ENCODE peak calls at places on chromosomes 5 and 9, in five cellular contexts. One of them, this sample, is unnamed.

GRCh38 chr5:74625742-74626241 is 14.7 kb downstream of the ENC1 start:
- DNase-seq in GM23338: peak
- DNase-seq in HL-60: no peak
- DNase-seq in SK-N-SH: peak
- DNase-seq in K562: no peak
- DNase-seq in this sample: peak

GRCh38 chr5:147509710-147510651 is at the start of gene DPYSL3:
- DNase-seq in GM23338: peak
- DNase-seq in K562: no peak
- DNase-seq in HL-60: no peak
- DNase-seq in SK-N-SH: peak
- DNase-seq in this sample: no peak

GRCh38 chr9:114011313-114011712 is 66.8 kb downstream of the AMBP start:
- DNase-seq in K562: no peak
- DNase-seq in GM23338: no peak
- DNase-seq in SK-N-SH: no peak
- DNase-seq in HL-60: no peak
- DNase-seq in this sample: no peak

GRCh38 chr9:114005371-114006154 is 72.5 kb downstream of the AMBP start:
- DNase-seq in SK-N-SH: no peak
- DNase-seq in K562: no peak
- DNase-seq in GM23338: no peak
- DNase-seq in HL-60: no peak
- DNase-seq in this sample: no peak

GRCh38 chr9:86352440-86353106 is 1.6 kb downstream of the TUT7 start:
- DNase-seq in K562: peak
- DNase-seq in SK-N-SH: no peak
- DNase-seq in HL-60: no peak
- DNase-seq in GM23338: no peak
- DNase-seq in this sample: no peak

GRCh38 chr5:53430618-53431252 is 49.7 kb upstream of the FST start:
- DNase-seq in HL-60: no peak
- DNase-seq in K562: peak
- DNase-seq in SK-N-SH: no peak
- DNase-seq in GM23338: peak
- DNase-seq in this sample: no peak

GRCh38 chr5:124662261-124662781 is 84.1 kb downstream of the ZNF608 start:
- DNase-seq in K562: peak
- DNase-seq in SK-N-SH: no peak
- DNase-seq in GM23338: peak
- DNase-seq in HL-60: no peak
- DNase-seq in this sample: no peak

GRCh38 chr5:149414405-149415244 is 35.5 kb upstream of the IL17B start:
- DNase-seq in K562: no peak
- DNase-seq in SK-N-SH: no peak
- DNase-seq in GM23338: no peak
- DNase-seq in HL-60: no peak
- DNase-seq in this sample: no peak

GRCh38 chr5:176619569-176620332 is 9.8 kb upstream of the GPRIN1 start:
- DNase-seq in GM23338: peak
- DNase-seq in HL-60: no peak
- DNase-seq in K562: no peak
- DNase-seq in SK-N-SH: peak
- DNase-seq in this sample: no peak

GRCh38 chr5:154395407-154396106 is 50.2 kb upstream of the SAP30L start:
- DNase-seq in HL-60: no peak
- DNase-seq in K562: no peak
- DNase-seq in SK-N-SH: no peak
- DNase-seq in GM23338: peak
- DNase-seq in this sample: no peak

GRCh38 chr5:130955041-130955440 is 210.0 kb downstream of the HINT1 start:
- DNase-seq in GM23338: no peak
- DNase-seq in K562: no peak
- DNase-seq in SK-N-SH: no peak
- DNase-seq in HL-60: no peak
- DNase-seq in this sample: no peak

GRCh38 chr9:118583414-118583813 is 785.8 kb downstream of the BRINP1 start:
- DNase-seq in SK-N-SH: no peak
- DNase-seq in HL-60: no peak
- DNase-seq in GM23338: no peak
- DNase-seq in K562: no peak
- DNase-seq in this sample: no peak

GRCh38 chr9:122695696-122696095 is 20.8 kb downstream of the OR1L3 start:
- DNase-seq in K562: no peak
- DNase-seq in GM23338: no peak
- DNase-seq in SK-N-SH: no peak
- DNase-seq in HL-60: no peak
- DNase-seq in this sample: no peak

GRCh38 chr5:84332106-84332505 is 52.6 kb downstream of the EDIL3 start:
- DNase-seq in SK-N-SH: no peak
- DNase-seq in K562: no peak
- DNase-seq in HL-60: no peak
- DNase-seq in GM23338: no peak
- DNase-seq in this sample: no peak

GRCh38 chr5:14445581-14446290 is 135.9 kb upstream of the OTULINL start:
- DNase-seq in HL-60: no peak
- DNase-seq in SK-N-SH: peak
- DNase-seq in K562: no peak
- DNase-seq in GM23338: peak
- DNase-seq in this sample: no peak

GRCh38 chr5:27906911-27907590 is 868.7 kb upstream of the CDH9 start:
- DNase-seq in GM23338: no peak
- DNase-seq in K562: no peak
- DNase-seq in SK-N-SH: no peak
- DNase-seq in HL-60: no peak
- DNase-seq in this sample: no peak

GRCh38 chr5:133439859-133440258 is 172.5 kb downstream of the FSTL4 start:
- DNase-seq in GM23338: no peak
- DNase-seq in K562: no peak
- DNase-seq in HL-60: no peak
- DNase-seq in SK-N-SH: no peak
- DNase-seq in this sample: no peak

GRCh38 chr5:1255081-1255561 is 29.9 kb downstream of the SLC6A18 start:
- DNase-seq in HL-60: no peak
- DNase-seq in SK-N-SH: no peak
- DNase-seq in K562: no peak
- DNase-seq in GM23338: no peak
- DNase-seq in this sample: no peak

GRCh38 chr9:93668261-93668871 is 92.0 kb downstream of the PHF2 start:
- DNase-seq in HL-60: no peak
- DNase-seq in K562: peak
- DNase-seq in SK-N-SH: no peak
- DNase-seq in GM23338: peak
- DNase-seq in this sample: no peak

GRCh38 chr5:96051401-96051830 is 89.8 kb upstream of the ELL2 start:
- DNase-seq in SK-N-SH: no peak
- DNase-seq in K562: no peak
- DNase-seq in GM23338: no peak
- DNase-seq in HL-60: no peak
- DNase-seq in this sample: peak

GRCh38 chr9:14311940-14312572 is 1.9 kb downstream of the NFIB start:
- DNase-seq in K562: no peak
- DNase-seq in GM23338: no peak
- DNase-seq in HL-60: no peak
- DNase-seq in SK-N-SH: no peak
- DNase-seq in this sample: no peak

GRCh38 chr5:98770158-98770910 is 3.1 kb upstream of the RGMB start:
- DNase-seq in HL-60: peak
- DNase-seq in GM23338: no peak
- DNase-seq in SK-N-SH: peak
- DNase-seq in K562: no peak
- DNase-seq in this sample: no peak

GRCh38 chr9:121239071-121239470 is 28.9 kb upstream of the GSN start:
- DNase-seq in GM23338: no peak
- DNase-seq in HL-60: no peak
- DNase-seq in K562: no peak
- DNase-seq in SK-N-SH: no peak
- DNase-seq in this sample: no peak

GRCh38 chr5:167918492-167919267 is 372.8 kb upstream of the WWC1 start:
- DNase-seq in HL-60: no peak
- DNase-seq in SK-N-SH: peak
- DNase-seq in K562: no peak
- DNase-seq in GM23338: no peak
- DNase-seq in this sample: no peak

GRCh38 chr9:92952861-92953620 is 5.7 kb downstream of the FGD3 start:
- DNase-seq in SK-N-SH: peak
- DNase-seq in K562: no peak
- DNase-seq in GM23338: no peak
- DNase-seq in HL-60: no peak
- DNase-seq in this sample: no peak

GRCh38 chr5:84384604-84385575 is at the start of gene EDIL3:
- DNase-seq in SK-N-SH: peak
- DNase-seq in GM23338: peak
- DNase-seq in K562: no peak
- DNase-seq in HL-60: no peak
- DNase-seq in this sample: no peak

GRCh38 chr5:164181604-164182003 is 676.2 kb downstream of the MAT2B start:
- DNase-seq in HL-60: no peak
- DNase-seq in GM23338: no peak
- DNase-seq in SK-N-SH: no peak
- DNase-seq in K562: no peak
- DNase-seq in this sample: no peak

GRCh38 chr5:65126192-65126591 is 355.5 kb downstream of the ADAMTS6 start:
- DNase-seq in K562: no peak
- DNase-seq in HL-60: no peak
- DNase-seq in SK-N-SH: no peak
- DNase-seq in GM23338: no peak
- DNase-seq in this sample: no peak

GRCh38 chr5:11903614-11904269 is 504 bp downstream of the CTNND2 start:
- DNase-seq in SK-N-SH: peak
- DNase-seq in K562: no peak
- DNase-seq in GM23338: peak
- DNase-seq in HL-60: no peak
- DNase-seq in this sample: no peak

GRCh38 chr9:96646081-96646991 is 8.8 kb downstream of the PRXL2C start:
- DNase-seq in GM23338: no peak
- DNase-seq in SK-N-SH: no peak
- DNase-seq in HL-60: peak
- DNase-seq in K562: no peak
- DNase-seq in this sample: no peak

GRCh38 chr5:111254613-111255012 is 30.4 kb downstream of the CAMK4 start:
- DNase-seq in HL-60: no peak
- DNase-seq in GM23338: no peak
- DNase-seq in K562: no peak
- DNase-seq in SK-N-SH: no peak
- DNase-seq in this sample: no peak

GRCh38 chr5:34055671-34056070 is 12.7 kb upstream of the C1QTNF3 start:
- DNase-seq in GM23338: no peak
- DNase-seq in HL-60: no peak
- DNase-seq in K562: no peak
- DNase-seq in SK-N-SH: peak
- DNase-seq in this sample: no peak

DNA sequence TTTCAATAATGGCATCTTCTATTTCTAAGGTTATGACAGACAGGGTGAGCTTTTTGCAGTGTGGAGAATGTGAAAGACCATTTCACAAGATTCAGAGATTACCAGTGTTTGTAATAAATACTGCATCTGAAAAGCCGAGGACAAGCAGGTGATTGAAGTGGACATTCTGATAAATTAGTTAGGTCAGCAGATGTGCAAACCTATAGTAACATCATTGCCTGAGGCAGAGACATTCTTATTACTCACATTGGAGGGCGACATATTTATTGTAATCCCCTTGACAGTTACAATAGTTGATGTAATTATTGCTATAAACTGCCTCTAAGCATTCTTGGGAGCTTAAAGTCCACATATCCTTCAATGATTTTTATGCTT is 3.3 kb downstream of the RASGRF2 start:
- DNase-seq in K562: no peak
- DNase-seq in GM23338: no peak
- DNase-seq in SK-N-SH: no peak
- DNase-seq in HL-60: no peak
- DNase-seq in this sample: no peak
- H3K4me3 ChIP-seq in K562: no peak
- H3K4me3 ChIP-seq in GM23338: peak
- H3K4me3 ChIP-seq in SK-N-SH: no peak
- H3K4me3 ChIP-seq in HL-60: no peak
- H3K4me3 ChIP-seq in this sample: peak

DNA sequence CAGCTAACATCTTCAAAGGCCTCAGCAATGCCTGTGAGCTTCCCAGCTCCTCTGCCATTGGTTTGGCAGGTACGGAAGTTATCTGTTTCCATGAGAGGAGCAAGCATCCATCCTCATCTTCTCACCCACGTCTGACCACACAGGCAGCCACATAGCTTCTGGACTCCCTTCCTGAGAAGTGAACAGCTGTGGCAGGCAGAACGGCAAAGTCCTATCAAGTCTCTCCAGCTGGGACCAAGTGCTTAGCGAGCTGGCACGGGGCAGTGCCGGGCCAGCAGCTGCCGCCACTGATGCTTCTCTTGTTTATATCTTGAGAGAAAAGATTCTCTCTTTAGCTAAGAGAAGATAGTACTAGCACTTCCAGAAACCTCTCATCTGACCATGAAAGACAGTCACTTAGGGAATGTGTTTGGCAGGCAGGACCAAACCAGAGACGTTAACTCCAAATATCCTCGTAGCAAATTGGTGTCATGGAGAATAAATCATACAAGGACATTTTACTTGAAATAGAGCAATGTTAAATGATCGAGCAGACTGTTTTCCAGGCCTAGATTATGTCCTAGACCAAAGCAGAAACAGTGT is 37.1 kb downstream of the PLAC8L1 start:
- DNase-seq in K562: no peak
- DNase-seq in SK-N-SH: no peak
- DNase-seq in GM23338: no peak
- DNase-seq in HL-60: no peak
- DNase-seq in this sample: no peak
- TF ChIP-seq POLR2AphosphoS5 in K562: no peak
- TF ChIP-seq POLR2AphosphoS5 in SK-N-SH: no peak
- TF ChIP-seq POLR2AphosphoS5 in GM23338: no peak
- TF ChIP-seq POLR2AphosphoS5 in HL-60: no peak
- TF ChIP-seq POLR2AphosphoS5 in this sample: no peak

GRCh38 chr9:7976167-7976755 is 176.7 kb upstream of the DMAC1 start:
- DNase-seq in HL-60: peak
- DNase-seq in K562: no peak
- DNase-seq in GM23338: no peak
- DNase-seq in SK-N-SH: no peak
- DNase-seq in this sample: no peak
- H3K4me3 ChIP-seq in HL-60: no peak
- H3K4me3 ChIP-seq in K562: no peak
- H3K4me3 ChIP-seq in GM23338: no peak
- H3K4me3 ChIP-seq in SK-N-SH: no peak
- H3K4me3 ChIP-seq in this sample: no peak

DNA sequence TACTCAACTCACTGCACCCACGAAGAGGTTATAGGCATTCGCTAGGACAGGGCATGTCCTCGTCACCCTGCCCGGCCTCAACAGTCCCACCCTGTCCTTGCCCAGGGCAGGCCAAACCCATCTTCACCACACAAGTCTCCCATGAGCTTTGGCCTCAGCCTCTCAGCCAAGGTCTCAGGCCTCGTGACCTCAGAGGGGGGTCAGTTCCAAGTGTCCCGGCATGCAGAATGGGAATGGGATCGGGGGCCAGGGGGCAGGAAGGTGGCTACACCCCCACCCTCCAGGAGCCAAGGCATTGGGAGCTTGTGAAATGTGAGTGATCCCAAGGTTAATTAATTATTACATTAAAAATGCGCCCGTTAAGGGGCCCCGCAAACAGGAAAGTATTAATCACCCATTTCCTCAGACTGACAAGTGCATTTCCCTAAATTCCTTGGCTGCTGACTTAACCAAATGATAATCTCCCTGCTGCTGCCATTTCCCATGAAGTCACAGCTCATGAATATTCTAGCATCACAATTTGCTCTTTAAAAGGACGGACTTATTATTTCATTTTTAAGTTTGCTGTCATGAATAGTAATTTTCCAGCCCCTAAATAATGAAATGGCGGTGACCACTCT is 8.0 kb upstream of the UBAC1 start:
- DNase-seq in SK-N-SH: no peak
- DNase-seq in HL-60: no peak
- DNase-seq in GM23338: no peak
- DNase-seq in K562: no peak
- DNase-seq in this sample: peak
- TF ChIP-seq POLR2AphosphoS5 in SK-N-SH: no peak
- TF ChIP-seq POLR2AphosphoS5 in HL-60: no peak
- TF ChIP-seq POLR2AphosphoS5 in GM23338: no peak
- TF ChIP-seq POLR2AphosphoS5 in K562: no peak
- TF ChIP-seq POLR2AphosphoS5 in this sample: peak

This sample was measured in SK-N-MC.